ENCODE peak calls at places on chromosomes 1 and 21, in seven cellular contexts. One of them, this sample, is unnamed.

GRCh38 chr1:195637474-195637873 is 970.8 kb downstream of the KCNT2 start:
- DNase-seq in GM23338: no peak
- DNase-seq in hepatocyte: no peak
- DNase-seq in neural progenitor cell: no peak
- DNase-seq in PC-3: peak
- DNase-seq in HCT116: no peak
- DNase-seq in MM.1S: no peak
- DNase-seq in this sample: peak

GRCh38 chr21:36846624-36847023 is 119.8 kb downstream of the HLCS start:
- DNase-seq in MM.1S: no peak
- DNase-seq in hepatocyte: no peak
- DNase-seq in neural progenitor cell: peak
- DNase-seq in PC-3: no peak
- DNase-seq in HCT116: no peak
- DNase-seq in GM23338: no peak
- DNase-seq in this sample: no peak

GRCh38 chr1:223535261-223535778 is 130.2 kb downstream of the CAPN8 start:
- DNase-seq in MM.1S: no peak
- DNase-seq in hepatocyte: no peak
- DNase-seq in PC-3: peak
- DNase-seq in neural progenitor cell: no peak
- DNase-seq in GM23338: no peak
- DNase-seq in HCT116: no peak
- DNase-seq in this sample: no peak

GRCh38 chr1:160068231-160068630 is 1.7 kb downstream of the KCNJ10 start:
- DNase-seq in PC-3: no peak
- DNase-seq in MM.1S: no peak
- DNase-seq in neural progenitor cell: no peak
- DNase-seq in GM23338: no peak
- DNase-seq in hepatocyte: no peak
- DNase-seq in HCT116: no peak
- DNase-seq in this sample: no peak

GRCh38 chr1:201426395-201427310 is 5.1 kb upstream of the TNNI1 start:
- DNase-seq in MM.1S: no peak
- DNase-seq in hepatocyte: no peak
- DNase-seq in GM23338: no peak
- DNase-seq in neural progenitor cell: no peak
- DNase-seq in HCT116: no peak
- DNase-seq in PC-3: no peak
- DNase-seq in this sample: no peak

GRCh38 chr1:92994105-92994712 is 32.9 kb upstream of the DIPK1A start:
- DNase-seq in neural progenitor cell: peak
- DNase-seq in HCT116: peak
- DNase-seq in hepatocyte: peak
- DNase-seq in PC-3: peak
- DNase-seq in MM.1S: peak
- DNase-seq in GM23338: peak
- DNase-seq in this sample: peak

GRCh38 chr1:150364231-150365003 is 470 bp downstream of the RPRD2 start:
- DNase-seq in HCT116: peak
- DNase-seq in MM.1S: peak
- DNase-seq in neural progenitor cell: peak
- DNase-seq in PC-3: peak
- DNase-seq in hepatocyte: peak
- DNase-seq in GM23338: peak
- DNase-seq in this sample: peak

GRCh38 chr1:95352767-95353166 is 118.8 kb downstream of the RWDD3 start:
- DNase-seq in MM.1S: no peak
- DNase-seq in GM23338: no peak
- DNase-seq in neural progenitor cell: no peak
- DNase-seq in PC-3: no peak
- DNase-seq in hepatocyte: peak
- DNase-seq in HCT116: no peak
- DNase-seq in this sample: no peak

GRCh38 chr1:198121058-198121829 is 35.6 kb upstream of the NEK7 start:
- DNase-seq in PC-3: peak
- DNase-seq in HCT116: peak
- DNase-seq in MM.1S: no peak
- DNase-seq in neural progenitor cell: no peak
- DNase-seq in hepatocyte: no peak
- DNase-seq in GM23338: no peak
- DNase-seq in this sample: peak

GRCh38 chr1:208581252-208581651 is 337.1 kb upstream of the PLXNA2 start:
- DNase-seq in neural progenitor cell: no peak
- DNase-seq in MM.1S: no peak
- DNase-seq in GM23338: no peak
- DNase-seq in HCT116: no peak
- DNase-seq in hepatocyte: no peak
- DNase-seq in PC-3: no peak
- DNase-seq in this sample: no peak

GRCh38 chr1:201640624-201641023 is 101.7 kb downstream of the NAV1 start:
- DNase-seq in GM23338: no peak
- DNase-seq in neural progenitor cell: no peak
- DNase-seq in MM.1S: no peak
- DNase-seq in PC-3: no peak
- DNase-seq in HCT116: no peak
- DNase-seq in hepatocyte: no peak
- DNase-seq in this sample: peak

GRCh38 chr1:160658162-160658955 is 11.5 kb upstream of the SLAMF1 start:
- DNase-seq in GM23338: no peak
- DNase-seq in MM.1S: no peak
- DNase-seq in PC-3: no peak
- DNase-seq in hepatocyte: peak
- DNase-seq in HCT116: no peak
- DNase-seq in neural progenitor cell: no peak
- DNase-seq in this sample: no peak

GRCh38 chr1:26774462-26774861 is 13.3 kb upstream of the PIGV start:
- DNase-seq in HCT116: no peak
- DNase-seq in GM23338: no peak
- DNase-seq in MM.1S: no peak
- DNase-seq in PC-3: no peak
- DNase-seq in neural progenitor cell: no peak
- DNase-seq in hepatocyte: no peak
- DNase-seq in this sample: no peak

GRCh38 chr21:34131586-34131985 is 58.2 kb downstream of the MRPS6 start:
- DNase-seq in GM23338: no peak
- DNase-seq in PC-3: no peak
- DNase-seq in HCT116: no peak
- DNase-seq in MM.1S: no peak
- DNase-seq in neural progenitor cell: no peak
- DNase-seq in hepatocyte: no peak
- DNase-seq in this sample: peak

GRCh38 chr1:221715321-221716169 is 26.3 kb downstream of the DUSP10 start:
- DNase-seq in hepatocyte: peak
- DNase-seq in HCT116: no peak
- DNase-seq in MM.1S: no peak
- DNase-seq in PC-3: peak
- DNase-seq in neural progenitor cell: peak
- DNase-seq in GM23338: peak
- DNase-seq in this sample: peak

GRCh38 chr1:215599418-215599817 is 32.3 kb downstream of the KCTD3 start:
- DNase-seq in MM.1S: no peak
- DNase-seq in PC-3: no peak
- DNase-seq in HCT116: no peak
- DNase-seq in hepatocyte: peak
- DNase-seq in neural progenitor cell: no peak
- DNase-seq in GM23338: peak
- DNase-seq in this sample: peak

GRCh38 chr1:209835782-209836298 is 8.1 kb downstream of the UTP25 start:
- DNase-seq in neural progenitor cell: no peak
- DNase-seq in MM.1S: no peak
- DNase-seq in PC-3: no peak
- DNase-seq in hepatocyte: no peak
- DNase-seq in GM23338: no peak
- DNase-seq in HCT116: no peak
- DNase-seq in this sample: peak

GRCh38 chr1:185016880-185017279 is 28.5 kb upstream of the RNF2 start:
- DNase-seq in MM.1S: no peak
- DNase-seq in PC-3: peak
- DNase-seq in GM23338: no peak
- DNase-seq in hepatocyte: no peak
- DNase-seq in neural progenitor cell: no peak
- DNase-seq in HCT116: no peak
- DNase-seq in this sample: peak

GRCh38 chr1:12608311-12608957 is 9.6 kb downstream of the DHRS3 start:
- DNase-seq in HCT116: no peak
- DNase-seq in neural progenitor cell: no peak
- DNase-seq in MM.1S: no peak
- DNase-seq in GM23338: no peak
- DNase-seq in PC-3: peak
- DNase-seq in hepatocyte: peak
- DNase-seq in this sample: no peak

GRCh38 chr1:15034656-15035055 is 118.9 kb upstream of the TMEM51 start:
- DNase-seq in MM.1S: no peak
- DNase-seq in PC-3: no peak
- DNase-seq in neural progenitor cell: no peak
- DNase-seq in GM23338: no peak
- DNase-seq in HCT116: no peak
- DNase-seq in hepatocyte: no peak
- DNase-seq in this sample: no peak

GRCh38 chr1:38585460-38585859 is 274.1 kb downstream of the RRAGC start:
- DNase-seq in neural progenitor cell: no peak
- DNase-seq in hepatocyte: no peak
- DNase-seq in PC-3: no peak
- DNase-seq in GM23338: no peak
- DNase-seq in HCT116: no peak
- DNase-seq in MM.1S: no peak
- DNase-seq in this sample: no peak

GRCh38 chr1:241518447-241519307 is 878 bp downstream of the FH start:
- DNase-seq in MM.1S: peak
- DNase-seq in GM23338: no peak
- DNase-seq in neural progenitor cell: no peak
- DNase-seq in PC-3: peak
- DNase-seq in hepatocyte: peak
- DNase-seq in HCT116: no peak
- DNase-seq in this sample: peak

GRCh38 chr1:182720465-182720864 is 36.1 kb upstream of the RGS8 start:
- DNase-seq in PC-3: no peak
- DNase-seq in GM23338: peak
- DNase-seq in neural progenitor cell: peak
- DNase-seq in MM.1S: no peak
- DNase-seq in HCT116: peak
- DNase-seq in hepatocyte: no peak
- DNase-seq in this sample: peak

GRCh38 chr1:219790834-219791615 is 137.3 kb downstream of the SLC30A10 start:
- DNase-seq in GM23338: no peak
- DNase-seq in MM.1S: no peak
- DNase-seq in PC-3: peak
- DNase-seq in neural progenitor cell: no peak
- DNase-seq in HCT116: no peak
- DNase-seq in hepatocyte: no peak
- DNase-seq in this sample: peak
- TF ChIP-seq EZH2phosphoT487 in GM23338: no peak
- TF ChIP-seq EZH2phosphoT487 in MM.1S: no peak
- TF ChIP-seq EZH2phosphoT487 in PC-3: no peak
- TF ChIP-seq EZH2phosphoT487 in neural progenitor cell: no peak
- TF ChIP-seq EZH2phosphoT487 in HCT116: no peak
- TF ChIP-seq EZH2phosphoT487 in hepatocyte: no peak
- TF ChIP-seq EZH2phosphoT487 in this sample: no peak

GRCh38 chr1:188497020-188497419 is 1668.3 kb downstream of the PLA2G4A start:
- DNase-seq in MM.1S: no peak
- DNase-seq in hepatocyte: no peak
- DNase-seq in GM23338: no peak
- DNase-seq in neural progenitor cell: no peak
- DNase-seq in HCT116: no peak
- DNase-seq in PC-3: no peak
- DNase-seq in this sample: no peak

DNA sequence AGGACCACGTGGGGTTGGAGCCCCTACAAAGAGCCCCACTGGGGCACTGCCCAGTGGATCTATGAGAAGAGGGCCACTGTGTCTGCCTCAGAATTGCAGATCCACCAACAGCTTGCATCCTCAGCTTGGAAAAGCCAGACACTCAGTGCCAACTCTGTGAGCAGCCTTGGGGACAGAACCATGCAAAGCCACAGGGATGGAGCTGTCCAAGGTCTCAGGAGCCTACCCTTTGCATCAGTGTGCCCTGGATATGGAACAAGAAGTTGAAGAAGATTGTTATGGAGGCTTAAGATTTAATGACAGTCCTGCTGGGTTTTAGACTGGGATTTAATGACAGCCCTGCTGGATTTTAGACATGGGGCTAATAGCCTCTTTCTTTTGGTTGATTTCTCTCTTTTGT is 1670.9 kb downstream of the PLA2G4A start:
- DNase-seq in MM.1S: no peak
- DNase-seq in GM23338: no peak
- DNase-seq in PC-3: no peak
- DNase-seq in neural progenitor cell: peak
- DNase-seq in hepatocyte: peak
- DNase-seq in HCT116: no peak
- DNase-seq in this sample: no peak
- TF ChIP-seq EZH2 in MM.1S: no peak
- TF ChIP-seq EZH2 in GM23338: no peak
- TF ChIP-seq EZH2 in PC-3: no peak
- TF ChIP-seq EZH2 in neural progenitor cell: no peak
- TF ChIP-seq EZH2 in hepatocyte: no peak
- TF ChIP-seq EZH2 in HCT116: no peak
- TF ChIP-seq EZH2 in this sample: no peak

DNA sequence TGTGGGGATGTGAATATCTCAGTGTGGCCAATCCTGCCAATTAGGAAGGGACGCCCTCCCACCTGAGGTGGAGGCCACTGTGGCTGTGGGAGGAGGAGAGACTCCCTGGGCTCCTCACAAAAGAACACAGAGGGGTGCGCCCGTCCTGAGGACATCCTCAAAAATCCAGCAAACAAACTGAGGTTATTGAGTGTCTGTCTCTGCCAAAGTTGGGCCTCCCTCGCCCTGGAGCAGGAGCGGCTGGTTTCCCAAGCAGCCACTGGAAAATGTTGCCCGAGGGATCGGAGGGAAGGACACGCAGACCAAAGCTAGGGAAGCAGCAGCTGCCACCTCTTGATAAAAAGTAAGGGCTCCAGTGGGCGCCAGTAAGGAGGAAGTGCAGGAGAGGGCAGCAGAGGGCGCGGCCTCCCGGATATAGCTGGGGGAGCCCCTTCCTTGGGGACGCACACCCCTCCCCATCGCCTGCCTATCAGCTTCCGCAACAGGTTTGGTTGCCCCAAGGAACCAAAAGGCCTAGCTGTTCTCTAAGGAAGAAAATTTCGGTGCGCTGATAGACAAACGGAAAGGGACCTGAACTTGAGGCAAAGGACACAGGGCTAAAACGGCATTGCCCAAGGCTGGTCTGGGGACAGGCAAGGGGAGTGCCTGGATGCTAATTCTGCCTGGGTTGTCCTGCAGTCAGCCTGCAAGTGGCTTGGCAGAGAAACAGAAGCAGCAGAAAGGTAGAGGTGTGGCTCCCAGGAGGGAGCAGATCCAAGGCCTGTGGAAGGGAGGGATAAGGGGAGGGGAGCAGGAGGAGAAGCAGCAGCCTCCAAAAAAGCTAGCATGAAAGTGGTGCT is 1.7 kb upstream of the GRIK3 start:
- DNase-seq in GM23338: peak
- DNase-seq in MM.1S: no peak
- DNase-seq in PC-3: no peak
- DNase-seq in neural progenitor cell: peak
- DNase-seq in HCT116: no peak
- DNase-seq in hepatocyte: no peak
- DNase-seq in this sample: no peak
- TF ChIP-seq EZH2phosphoT487 in GM23338: no peak
- TF ChIP-seq EZH2phosphoT487 in MM.1S: no peak
- TF ChIP-seq EZH2phosphoT487 in PC-3: no peak
- TF ChIP-seq EZH2phosphoT487 in neural progenitor cell: no peak
- TF ChIP-seq EZH2phosphoT487 in HCT116: no peak
- TF ChIP-seq EZH2phosphoT487 in hepatocyte: no peak
- TF ChIP-seq EZH2phosphoT487 in this sample: no peak

GRCh38 chr1:165235158-165235776 is 121.2 kb downstream of the LMX1A start:
- DNase-seq in GM23338: peak
- DNase-seq in PC-3: no peak
- DNase-seq in MM.1S: no peak
- DNase-seq in neural progenitor cell: peak
- DNase-seq in HCT116: no peak
- DNase-seq in hepatocyte: peak
- DNase-seq in this sample: no peak
- TF ChIP-seq EZH2 in GM23338: no peak
- TF ChIP-seq EZH2 in PC-3: peak
- TF ChIP-seq EZH2 in MM.1S: no peak
- TF ChIP-seq EZH2 in neural progenitor cell: peak
- TF ChIP-seq EZH2 in HCT116: no peak
- TF ChIP-seq EZH2 in hepatocyte: peak
- TF ChIP-seq EZH2 in this sample: no peak

This sample was measured in GM23248.